ENCODE peak calls at places on chromosomes 2 and 18, in six cellular contexts. E is neuronal stem cell, J is IMR-90, W is H9, P is trophoblast cell, N is mesenchymal stem cell. B is an unnamed sample. For H3K9me3, the result is how much of the 10 kb centered on the place peaks cover.

GRCh38 chr2:57890993-57891688 is 155.5 kb upstream of the VRK2 start:
- DNase-seq in J (peak), N (no peak), W (no peak), P (peak), E (no peak), B (no peak)

GRCh38 chr2:26541401-26542193 is 63.7 kb upstream of the OTOF start:
- DNase-seq in E (no peak), P (no peak), N (no peak), J (no peak), W (no peak), B (no peak)

GRCh38 chr2:234444888-234445287 is 52.0 kb downstream of the ARL4C start:
- DNase-seq in N (peak), W (no peak), J (peak), P (no peak), E (no peak), B (no peak)

GRCh38 chr2:83686863-83687262 is 772.2 kb downstream of the SUCLG1 start:
- DNase-seq in N (no peak), J (no peak), W (no peak), E (no peak), P (no peak), B (no peak)

GRCh38 chr2:12424219-12424618 is 292.5 kb upstream of the TRIB2 start:
- DNase-seq in E (no peak), N (no peak), W (no peak), J (no peak), P (no peak), B (no peak)

GRCh38 chr18:66722671-66723070 is 118.8 kb upstream of the CDH19 start:
- DNase-seq in N (no peak), W (no peak), E (no peak), P (no peak), J (no peak), B (no peak)

GRCh38 chr2:72236445-72237067 is 88.9 kb upstream of the CYP26B1 start:
- DNase-seq in W (no peak), E (no peak), P (peak), N (peak), J (peak), B (no peak)

GRCh38 chr2:189799531-189799930 is 15.3 kb downstream of the PMS1 start:
- DNase-seq in E (no peak), J (peak), W (no peak), N (peak), P (no peak), B (no peak)

GRCh38 chr2:217392930-217393584 is 533.2 kb upstream of the TNP1 start:
- DNase-seq in N (no peak), J (peak), P (no peak), E (no peak), W (no peak), B (no peak)

DNA sequence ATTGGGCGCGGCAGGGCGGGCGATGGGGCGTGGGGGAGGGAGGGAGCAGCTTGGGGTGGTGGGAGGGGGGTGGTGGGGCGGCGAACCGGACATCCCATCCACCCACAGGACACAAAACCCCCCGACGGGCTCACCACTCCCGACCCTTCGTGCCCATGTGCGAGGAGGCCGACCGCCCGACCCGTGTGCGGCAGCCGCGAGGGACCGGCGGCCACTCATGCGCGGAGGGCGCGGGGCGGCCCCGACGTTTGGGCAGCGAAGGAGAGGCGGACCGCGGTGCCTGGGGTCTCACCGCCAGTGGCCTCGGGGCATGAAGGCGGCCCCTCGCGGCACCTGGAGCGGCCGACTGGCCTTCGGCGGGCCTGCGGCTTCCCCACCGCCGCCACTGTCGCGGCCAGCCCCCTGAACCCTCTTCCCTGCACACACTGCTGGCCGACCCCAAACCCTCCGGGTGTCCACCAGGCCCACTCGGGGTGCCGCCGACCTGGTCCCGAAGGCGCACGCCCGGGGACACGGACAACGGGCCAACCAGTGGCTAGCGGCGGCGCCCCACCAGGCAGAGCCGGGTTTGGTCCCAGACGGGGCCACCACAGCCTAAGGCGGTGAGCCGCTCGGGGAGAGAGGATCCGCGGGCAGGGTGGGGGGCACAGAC is 94.6 kb upstream of the ANKRD30BL start:
- DNase-seq in W (no peak), N (no peak), P (no peak), E (no peak), J (no peak), B (no peak)
- H3K9me3 ChIP-seq in W (under half), N (under half), P (under half), E (under half), J (under half), B (half or more)

GRCh38 chr18:58263733-58264469 is 219.9 kb downstream of the NEDD4L start:
- DNase-seq in P (no peak), J (peak), E (no peak), W (no peak), N (peak), B (no peak)

GRCh38 chr18:58263055-58263732 is 219.2 kb downstream of the NEDD4L start:
- DNase-seq in E (no peak), P (peak), J (peak), W (no peak), N (peak), B (no peak)

GRCh38 chr18:58262581-58262980 is 218.6 kb downstream of the NEDD4L start:
- DNase-seq in E (no peak), W (no peak), N (no peak), J (no peak), P (no peak), B (no peak)

GRCh38 chr18:58266291-58266690 is 222.3 kb downstream of the NEDD4L start:
- DNase-seq in E (no peak), W (no peak), P (no peak), N (no peak), J (peak), B (no peak)

GRCh38 chr18:58264846-58265245 is 220.8 kb downstream of the NEDD4L start:
- DNase-seq in E (no peak), W (no peak), N (no peak), J (no peak), P (no peak), B (no peak)
- H4K91ac ChIP-seq in E (no peak), W (no peak), N (no peak), J (no peak), P (peak), B (no peak)

GRCh38 chr2:127373362-127374083 is 14.3 kb downstream of the MAP3K2 start:
- DNase-seq in N (no peak), E (no peak), W (no peak), P (peak), J (no peak), B (no peak)
- H3K9me3 ChIP-seq in N (under half), E (half or more), W (under half), P (under half), J (under half), B (under half)

GRCh38 chr2:204010611-204011560 is 74.3 kb downstream of the ICOS start:
- DNase-seq in W (no peak), N (no peak), E (no peak), P (no peak), J (no peak), B (no peak)
- H4K91ac ChIP-seq in W (no peak), N (no peak), E (no peak), P (no peak), J (no peak), B (no peak)

GRCh38 chr2:39179974-39180960 is 59.4 kb upstream of the SOS1 start:
- DNase-seq in N (no peak), J (no peak), W (no peak), E (no peak), P (peak), B (no peak)
- H3K9me3 ChIP-seq in N (under half), J (under half), W (under half), E (under half), P (under half), B (under half)

DNA sequence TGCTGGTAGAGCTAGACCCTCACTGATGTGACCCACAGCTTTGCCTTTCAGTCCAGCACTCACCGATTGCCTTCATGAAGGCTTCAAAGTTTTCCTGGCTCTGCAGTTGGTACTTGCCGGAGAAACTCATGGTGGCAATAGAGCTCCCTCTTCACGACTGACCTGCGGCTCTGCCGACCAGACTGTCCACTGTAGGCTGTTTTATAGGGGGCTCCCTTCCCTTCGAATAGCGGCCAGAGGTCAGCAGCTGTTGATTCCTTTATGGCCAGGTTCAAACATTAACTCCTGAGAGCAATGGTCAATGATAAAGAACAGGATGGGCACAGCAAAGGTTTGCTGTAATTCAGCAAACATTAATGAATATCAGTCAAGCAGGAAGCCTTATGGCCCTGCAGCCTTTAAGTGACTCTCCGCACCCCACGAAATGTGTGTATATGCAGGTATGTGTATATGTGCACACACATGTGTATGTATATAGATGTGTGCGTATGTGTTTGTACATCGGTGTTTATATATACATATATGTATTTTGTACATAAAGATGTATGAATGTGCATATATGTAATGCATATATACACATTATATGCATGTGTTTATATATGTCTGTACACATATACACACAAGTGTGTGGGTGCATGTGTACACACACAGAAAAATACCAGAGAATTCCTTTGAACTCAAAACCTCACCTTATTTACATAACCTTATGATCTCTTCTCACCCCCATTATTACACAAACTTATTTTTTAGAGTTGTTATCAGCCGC is at the start of gene FABP1:
- DNase-seq in N (no peak), P (no peak), E (no peak), W (no peak), J (no peak), B (no peak)
- H4K91ac ChIP-seq in N (no peak), P (no peak), E (no peak), W (no peak), J (no peak), B (no peak)

DNA sequence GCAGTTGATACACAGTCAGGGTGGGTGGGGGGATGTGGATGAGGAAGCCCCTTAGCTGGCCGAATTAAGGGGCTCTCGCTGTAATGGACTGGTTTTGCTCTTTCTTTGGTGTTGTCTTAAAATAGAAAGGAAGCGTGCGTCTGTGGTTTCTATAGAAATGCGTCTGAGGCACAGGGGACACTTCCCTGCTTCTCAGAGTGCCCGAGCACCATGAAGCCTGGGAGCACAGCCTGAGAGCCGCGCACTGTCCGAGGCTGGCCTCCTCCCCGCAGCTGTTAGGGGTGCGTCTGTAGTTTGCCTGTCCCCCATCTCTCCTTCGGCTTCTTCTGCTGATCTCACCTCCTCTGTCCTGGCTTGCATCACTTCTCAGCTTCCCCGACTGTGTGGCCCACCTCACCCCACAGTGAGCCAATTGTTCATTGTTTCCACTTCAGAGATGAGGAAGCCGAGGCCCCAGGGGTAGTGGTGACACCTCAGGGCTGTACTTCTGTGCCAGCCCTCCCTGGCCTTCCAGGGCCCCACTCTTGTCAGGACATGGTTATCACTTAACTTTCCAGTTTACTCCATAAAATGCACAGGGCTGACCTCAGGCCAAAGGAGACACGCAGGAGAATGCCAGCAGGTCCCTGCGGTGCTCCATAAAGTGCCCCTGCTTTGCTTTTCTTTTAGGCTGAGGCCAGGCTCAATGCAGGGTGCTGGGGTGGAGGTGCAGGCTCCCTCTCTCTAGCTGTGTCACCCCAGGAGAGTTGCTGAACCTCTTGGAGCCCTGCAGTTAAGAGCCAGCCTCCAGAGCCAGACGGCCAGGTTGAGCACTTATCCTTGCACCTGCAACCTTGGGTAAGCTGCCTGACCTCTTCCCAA is 210.6 kb downstream of the SEPTIN10 start:
- DNase-seq in E (no peak), P (no peak), J (no peak), W (no peak), N (no peak), B (no peak)
- H3K9me3 ChIP-seq in E (under half), P (under half), J (under half), W (under half), N (under half), B (under half)